ENCODE peak calls at places on chromosomes 16 and 17, in five cellular contexts. G is ovary, L is kidney epithelial cell, A is coronary artery, U is A549. H is an unnamed sample.

GRCh38 chr16:84124529-84125073 is 7.9 kb upstream of the MBTPS1 start:
- DNase-seq in G (no peak), L (no peak), A (no peak), U (no peak), H (no peak)

GRCh38 chr16:85420501-85421337 is 192.4 kb upstream of the GSE1 start:
- DNase-seq in G (peak), L (no peak), A (no peak), U (peak), H (no peak)

GRCh38 chr17:57898487-57899311 is 48.9 kb upstream of the MRPS23 start:
- DNase-seq in G (peak), L (no peak), A (no peak), U (no peak), H (no peak)

GRCh38 chr17:44241104-44241503 is 21.6 kb upstream of the UBTF start:
- DNase-seq in G (no peak), L (no peak), A (no peak), U (no peak), H (no peak)

GRCh38 chr17:68355093-68355492 is 63.8 kb downstream of the ARSG start:
- DNase-seq in G (no peak), L (no peak), A (no peak), U (no peak), H (no peak)

GRCh38 chr16:12371497-12371896 is 395.0 kb downstream of the SNX29 start:
- DNase-seq in G (no peak), L (no peak), A (no peak), U (no peak), H (no peak)

GRCh38 chr16:84986102-84986501 is 25.2 kb downstream of the ZDHHC7 start:
- DNase-seq in G (no peak), L (no peak), A (no peak), U (no peak), H (no peak)

GRCh38 chr16:52569296-52569695 is 22.4 kb upstream of the TOX3 start:
- DNase-seq in G (no peak), L (no peak), A (no peak), U (no peak), H (no peak)

GRCh38 chr17:65749479-65749878 is 188.0 kb upstream of the AXIN2 start:
- DNase-seq in G (no peak), L (no peak), A (no peak), U (no peak), H (no peak)

GRCh38 chr16:48609453-48610023 is 442 bp downstream of the N4BP1 start:
- DNase-seq in G (no peak), L (no peak), A (no peak), U (peak), H (no peak)

GRCh38 chr16:81220369-81220768 is 18.1 kb upstream of the BCO1 start:
- DNase-seq in G (no peak), L (no peak), A (no peak), U (no peak), H (no peak)

GRCh38 chr17:83175551-83176271 is 96.3 kb downstream of the METRNL start:
- DNase-seq in G (no peak), L (no peak), A (no peak), U (no peak), H (no peak)

GRCh38 chr17:16491131-16491702 is 776 bp downstream of the LRRC75A start:
- DNase-seq in G (no peak), L (no peak), A (no peak), U (no peak), H (no peak)

GRCh38 chr17:45092932-45093430 is 31.9 kb downstream of the NMT1 start:
- DNase-seq in G (peak), L (peak), A (peak), U (peak), H (peak)

GRCh38 chr17:62712011-62712615 is 84.6 kb downstream of the MRC2 start:
- DNase-seq in G (no peak), L (no peak), A (no peak), U (no peak), H (no peak)

GRCh38 chr17:16406742-16407674 is 8.4 kb upstream of the TRPV2 start:
- DNase-seq in G (peak), L (no peak), A (no peak), U (peak), H (no peak)

GRCh38 chr17:80931421-80932265 is 60.0 kb upstream of the CHMP6 start:
- DNase-seq in G (no peak), L (peak), A (no peak), U (no peak), H (peak)

GRCh38 chr17:76107507-76107906 is 3.9 kb upstream of the EXOC7 start:
- DNase-seq in G (no peak), L (no peak), A (no peak), U (no peak), H (no peak)

GRCh38 chr16:88747588-88748301 is 37.3 kb downstream of the PIEZO1 start:
- DNase-seq in G (no peak), L (no peak), A (no peak), U (peak), H (no peak)

GRCh38 chr17:61476476-61477203 is 24.4 kb downstream of the TBX4 start:
- DNase-seq in G (no peak), L (no peak), A (no peak), U (no peak), H (no peak)

GRCh38 chr16:79331064-79331463 is 269.5 kb downstream of the MAF start:
- DNase-seq in G (no peak), L (no peak), A (no peak), U (no peak), H (no peak)

GRCh38 chr16:19505600-19506303 is 16.1 kb downstream of the GDE1 start:
- DNase-seq in G (no peak), L (no peak), A (no peak), U (no peak), H (no peak)

GRCh38 chr17:15782809-15783208 is 50.7 kb downstream of the TBC1D26 start:
- DNase-seq in G (peak), L (no peak), A (no peak), U (no peak), H (peak)

GRCh38 chr17:7466644-7467341 is 12.6 kb downstream of the ZBTB4 start:
- DNase-seq in G (peak), L (no peak), A (no peak), U (no peak), H (no peak)

GRCh38 chr16:72886366-72886974 is 161.5 kb downstream of the ZFHX3 start:
- DNase-seq in G (no peak), L (no peak), A (no peak), U (no peak), H (no peak)

GRCh38 chr16:31874354-31875111 is 926 bp downstream of the ZNF267 start:
- DNase-seq in G (no peak), L (no peak), A (no peak), U (peak), H (no peak)

GRCh38 chr17:64410750-64411490 is 20.3 kb upstream of the PECAM1 start:
- DNase-seq in G (no peak), L (no peak), A (no peak), U (no peak), H (no peak)

GRCh38 chr16:69169051-69169450 is 17.9 kb upstream of the SNTB2 start:
- DNase-seq in G (no peak), L (no peak), A (no peak), U (no peak), H (no peak)
- H3K4me3 ChIP-seq in G (no peak), L (no peak), A (no peak), U (no peak), H (no peak)

DNA sequence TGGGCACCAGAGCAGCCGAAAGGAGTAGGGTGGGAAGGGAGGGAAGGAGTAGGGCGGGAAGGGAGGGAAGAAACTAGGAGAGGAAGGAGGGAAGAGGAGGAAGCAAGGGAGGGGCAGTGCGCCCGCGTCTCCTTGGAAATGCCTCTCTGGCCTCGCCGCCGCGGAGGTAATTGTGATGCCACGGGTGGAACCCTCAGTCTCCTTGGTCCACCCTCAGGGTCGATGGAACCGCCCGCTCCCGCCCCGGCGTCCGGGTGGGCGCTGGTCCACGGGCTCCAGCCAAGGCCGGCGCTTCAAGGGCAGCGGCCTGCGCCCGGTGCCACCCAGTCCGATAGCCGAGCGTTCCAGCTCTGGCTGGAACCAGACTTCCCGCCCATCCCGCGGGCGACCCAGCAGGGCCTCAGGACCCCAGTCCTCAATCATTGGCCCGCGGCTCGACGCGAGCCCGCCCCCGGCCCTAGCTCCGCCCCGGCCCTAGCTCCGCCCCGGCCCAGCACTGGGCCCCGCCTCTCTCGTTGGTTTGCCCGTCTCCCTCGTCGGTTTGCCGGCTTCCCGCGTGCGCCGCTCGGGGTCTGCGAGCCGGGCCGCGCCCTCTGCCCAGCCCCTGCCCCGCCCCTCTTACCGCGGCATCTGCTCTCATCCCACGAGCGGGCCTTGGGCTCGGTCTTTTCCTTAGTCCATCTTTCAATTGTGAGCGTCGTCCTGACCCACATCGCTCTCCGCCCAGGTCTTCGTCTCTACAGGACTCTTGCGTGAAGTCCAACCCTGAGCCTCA is 553 bp downstream of the PROCA1 start:
- DNase-seq in G (peak), L (no peak), A (peak), U (peak), H (peak)
- H3K4me3 ChIP-seq in G (peak), L (peak), A (peak), U (peak), H (peak)

DNA sequence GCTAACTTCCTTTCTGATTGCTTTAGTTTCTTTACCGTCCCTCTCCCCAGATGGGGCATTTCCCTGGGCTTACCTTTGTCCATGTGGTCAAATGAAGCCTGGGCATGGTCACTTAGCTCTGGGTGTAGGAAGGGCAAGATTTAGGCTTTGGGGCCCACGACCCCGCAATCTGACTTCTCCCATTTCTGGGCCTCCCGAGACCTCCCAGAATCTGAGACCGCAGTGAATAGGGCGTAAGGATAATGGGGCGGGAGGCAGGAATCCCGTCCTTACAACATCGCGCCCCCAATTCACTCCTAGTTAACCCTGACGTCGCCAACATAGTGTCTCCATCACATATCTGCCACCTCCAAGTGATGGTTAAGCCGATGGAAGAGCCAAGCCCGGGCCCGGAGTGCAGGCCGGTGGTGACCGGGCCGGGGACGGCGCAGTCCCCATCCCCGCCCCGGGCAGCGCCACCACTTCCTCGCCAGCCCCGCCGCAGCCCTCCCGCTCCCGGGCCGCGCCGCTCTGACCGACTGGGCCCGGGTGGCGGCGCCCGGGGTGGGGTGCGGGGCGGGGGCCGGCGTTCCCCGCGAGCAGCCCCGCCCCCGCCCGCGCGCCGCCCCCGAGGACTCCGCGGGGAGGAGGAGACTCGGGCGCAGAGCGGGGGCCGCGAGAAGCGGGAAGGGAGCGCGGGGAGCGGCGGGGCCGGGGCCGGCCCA is at the start of gene RHBDL3:
- DNase-seq in G (peak), L (no peak), A (no peak), U (peak), H (no peak)
- H3K4me3 ChIP-seq in G (peak), L (peak), A (peak), U (peak), H (peak)

GRCh38 chr16:14232106-14232890 is 161.2 kb downstream of the MRTFB start:
- DNase-seq in G (no peak), L (no peak), A (no peak), U (no peak), H (no peak)
- H3K4me3 ChIP-seq in G (no peak), L (no peak), A (peak), U (no peak), H (no peak)

GRCh38 chr17:36493956-36494355 is 7.5 kb downstream of the ZNHIT3 start:
- DNase-seq in G (no peak), L (no peak), A (no peak), U (no peak), H (no peak)
- H3K4me3 ChIP-seq in G (no peak), L (no peak), A (no peak), U (no peak), H (no peak)

DNA sequence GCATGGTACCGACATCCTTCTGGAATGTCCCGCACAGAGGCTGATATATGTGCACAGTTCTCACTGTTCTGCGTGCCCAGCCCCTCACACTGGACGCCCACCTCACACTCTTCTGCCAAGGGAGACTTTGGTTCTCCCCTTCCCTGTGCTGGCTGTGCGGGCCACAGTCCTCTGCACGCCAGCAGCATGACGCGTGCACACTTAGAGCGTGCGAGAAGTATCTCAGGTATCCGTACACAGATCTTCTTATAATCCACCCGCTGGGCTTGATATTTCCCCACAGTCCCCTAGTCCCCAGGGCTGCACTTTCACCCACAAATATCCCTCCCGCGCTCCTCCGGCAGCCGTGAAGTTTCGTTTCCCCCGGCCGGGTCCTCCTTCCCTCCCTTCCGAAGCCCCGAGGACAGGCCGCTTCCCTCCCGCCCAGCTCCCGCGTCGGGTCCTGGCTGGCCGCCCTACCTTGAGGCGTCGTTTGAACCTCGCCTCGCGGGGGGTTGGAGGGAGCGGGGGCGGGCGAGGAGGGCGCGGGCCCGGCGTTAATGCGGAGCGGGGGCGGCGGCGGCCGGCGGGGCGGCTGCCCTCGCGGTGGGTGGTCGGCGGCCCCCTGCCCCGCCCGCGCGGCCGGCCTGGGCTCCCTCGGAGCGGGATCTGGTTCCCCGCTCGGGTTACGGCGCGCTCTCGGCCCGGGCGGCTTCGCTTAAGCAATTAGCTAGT is 5.0 kb upstream of the FOXF1 start:
- DNase-seq in G (no peak), L (no peak), A (no peak), U (no peak), H (no peak)
- H3K4me3 ChIP-seq in G (no peak), L (no peak), A (peak), U (peak), H (no peak)

H was measured in retinal pigment epithelial cell.